ENCODE peak calls at places on chromosome 19, in four cellular contexts. L is CD8-positive, alpha-beta memory T cell; S is ascending aorta; C is mucosa of descending colon. P is an unnamed sample.
A peak's percentile ranks its signal among the peaks of the same experiment; 100 is the strongest.

GRCh38 chr19:6213696-6214585 is 65.8 kb downstream of the MLLT1 start:
- DNase-seq in L (no peak), S (no peak), C (no peak), P (no peak)

GRCh38 chr19:5282926-5283325 is 57.7 kb downstream of the PTPRS start:
- DNase-seq in L (no peak), S (no peak), C (peak; percentile 7), P (no peak)

GRCh38 chr19:13095934-13096890 is 6.4 kb downstream of the LYL1 start:
- DNase-seq in L (no peak), S (no peak), C (no peak), P (peak; percentile 27)

GRCh38 chr19:3743486-3743885 is 18.0 kb downstream of the APBA3 start:
- DNase-seq in L (no peak), S (no peak), C (no peak), P (peak; percentile 22)

GRCh38 chr19:289651-290538 is 1.3 kb downstream of the PLPP2 start:
- DNase-seq in L (no peak), S (no peak), C (peak; percentile 76), P (no peak)

GRCh38 chr19:33868076-33868735 is 71.5 kb downstream of the KCTD15 start:
- DNase-seq in L (no peak), S (no peak), C (no peak), P (no peak)

GRCh38 chr19:43664008-43664407 is 6.0 kb downstream of the PLAUR start:
- DNase-seq in L (peak; percentile 53), S (no peak), C (peak; percentile 40), P (no peak)

GRCh38 chr19:37519890-37520289 is 13.2 kb downstream of the ZNF793 start:
- DNase-seq in L (no peak), S (no peak), C (no peak), P (no peak)

GRCh38 chr19:44617481-44617880 is 4.1 kb downstream of the IGSF23 start:
- DNase-seq in L (no peak), S (no peak), C (no peak), P (no peak)

GRCh38 chr19:18205180-18205915 is 1.5 kb upstream of the RAB3A start:
- DNase-seq in L (peak; percentile 39), S (peak; percentile 63), C (peak; percentile 85), P (peak; percentile 42)

GRCh38 chr19:58304255-58304654 is 922 bp upstream of the ERVK3-1 start:
- DNase-seq in L (no peak), S (no peak), C (no peak), P (no peak)
- H3K36me3 ChIP-seq in L (peaks cover 20% of the 10 kb centered on the region), S (peaks cover 8% of the 10 kb centered on the region), C (no peaks in the 10 kb centered on the region), P (peaks cover 32% of the 10 kb centered on the region)

GRCh38 chr19:14156971-14157717 is 20.8 kb upstream of the ASF1B start:
- DNase-seq in L (no peak), S (no peak), C (no peak), P (no peak)
- H3K36me3 ChIP-seq in L (no peaks in the 10 kb centered on the region), S (peaks cover 31% of the 10 kb centered on the region), C (no peaks in the 10 kb centered on the region), P (peaks cover 3% of the 10 kb centered on the region)

GRCh38 chr19:2192862-2193261 is 29.1 kb downstream of the DOT1L start:
- DNase-seq in L (no peak), S (no peak), C (no peak), P (no peak)

GRCh38 chr19:2188708-2189385 is 25.1 kb downstream of the DOT1L start:
- DNase-seq in L (no peak), S (no peak), C (no peak), P (no peak)

GRCh38 chr19:2191456-2191931 is 27.8 kb downstream of the DOT1L start:
- DNase-seq in L (no peak), S (no peak), C (peak; percentile 56), P (no peak)

GRCh38 chr19:2189880-2190279 is 26.1 kb downstream of the DOT1L start:
- DNase-seq in L (no peak), S (no peak), C (no peak), P (no peak)

GRCh38 chr19:2190848-2191455 is 27.2 kb downstream of the DOT1L start:
- DNase-seq in L (no peak), S (no peak), C (no peak), P (no peak)
- H3K36me3 ChIP-seq in L (peaks cover 12% of the 10 kb centered on the region), S (peaks cover 44% of the 10 kb centered on the region), C (no peaks in the 10 kb centered on the region), P (peaks cover 32% of the 10 kb centered on the region)

GRCh38 chr19:7552781-7553180 is 17.3 kb downstream of the PNPLA6 start:
- DNase-seq in L (no peak), S (no peak), C (no peak), P (no peak)

GRCh38 chr19:7547153-7547552 is 11.6 kb downstream of the PNPLA6 start:
- DNase-seq in L (no peak), S (no peak), C (no peak), P (no peak)

GRCh38 chr19:7550987-7551761 is 15.7 kb downstream of the PNPLA6 start:
- DNase-seq in L (peak; percentile 40), S (no peak), C (peak; percentile 81), P (peak; percentile 31)

GRCh38 chr19:7550169-7550770 is 14.8 kb downstream of the PNPLA6 start:
- DNase-seq in L (no peak), S (no peak), C (peak; percentile 30), P (no peak)

DNA sequence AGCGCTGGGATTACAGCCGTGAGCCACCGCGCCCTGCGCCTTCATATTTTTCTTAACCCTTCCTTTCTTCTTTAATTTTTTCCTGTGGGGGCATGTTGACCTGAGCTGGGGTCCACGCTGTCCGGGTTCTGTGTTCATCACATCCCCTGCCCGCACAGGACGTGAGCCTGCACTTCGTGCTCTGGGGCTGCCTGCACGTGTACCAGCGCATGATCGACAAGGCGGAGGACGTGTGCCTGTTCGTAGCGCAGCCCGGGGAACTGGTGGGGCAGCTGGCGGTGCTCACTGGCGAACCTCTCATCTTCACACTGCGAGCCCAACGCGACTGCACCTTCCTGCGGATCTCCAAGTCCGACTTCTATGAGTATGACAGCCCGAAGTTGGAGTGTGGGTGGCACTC is 14.2 kb downstream of the PNPLA6 start:
- DNase-seq in L (no peak), S (no peak), C (no peak), P (no peak)
- H3K36me3 ChIP-seq in L (no peaks in the 10 kb centered on the region), S (peaks cover 40% of the 10 kb centered on the region), C (no peaks in the 10 kb centered on the region), P (peaks cover 10% of the 10 kb centered on the region)

GRCh38 chr19:34976611-34977010 is 12.6 kb upstream of the ZNF792 start:
- DNase-seq in L (no peak), S (no peak), C (no peak), P (no peak)

GRCh38 chr19:34972163-34972705 is 8.2 kb upstream of the ZNF792 start:
- DNase-seq in L (no peak), S (no peak), C (peak; percentile 1), P (no peak)

GRCh38 chr19:34979819-34980640 is 16.0 kb upstream of the ZNF792 start:
- DNase-seq in L (no peak), S (no peak), C (no peak), P (no peak)

GRCh38 chr19:34974631-34975030 is 10.6 kb upstream of the ZNF792 start:
- DNase-seq in L (no peak), S (no peak), C (no peak), P (no peak)

DNA sequence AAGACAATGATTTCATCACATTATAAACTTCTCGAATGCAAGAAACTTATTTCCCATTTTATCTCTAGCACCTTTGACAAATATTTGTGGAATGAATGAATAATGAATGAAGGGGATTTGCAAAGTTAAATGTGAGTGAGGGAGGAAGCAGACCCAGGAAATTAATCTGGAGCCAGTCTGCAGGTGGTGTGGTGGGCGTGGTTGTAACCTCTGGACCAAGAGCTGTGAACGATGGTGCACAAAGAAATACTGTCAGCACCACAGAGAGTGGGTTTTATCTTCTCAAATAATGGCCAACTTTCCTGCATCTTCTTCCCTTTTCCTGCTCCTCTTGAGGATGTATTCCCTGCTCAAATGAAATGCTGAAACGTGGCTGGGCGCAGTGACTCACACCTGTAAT is 11.0 kb upstream of the ZNF792 start:
- DNase-seq in L (no peak), S (no peak), C (peak; percentile 71), P (no peak)
- H3K36me3 ChIP-seq in L (no peaks in the 10 kb centered on the region), S (no peaks in the 10 kb centered on the region), C (no peaks in the 10 kb centered on the region), P (no peaks in the 10 kb centered on the region)

GRCh38 chr19:11187409-11187808 is 9.9 kb downstream of the KANK2 start:
- DNase-seq in L (no peak), S (no peak), C (no peak), P (no peak)
- H3K36me3 ChIP-seq in L (no peaks in the 10 kb centered on the region), S (peaks cover 12% of the 10 kb centered on the region), C (no peaks in the 10 kb centered on the region), P (no peaks in the 10 kb centered on the region)

DNA sequence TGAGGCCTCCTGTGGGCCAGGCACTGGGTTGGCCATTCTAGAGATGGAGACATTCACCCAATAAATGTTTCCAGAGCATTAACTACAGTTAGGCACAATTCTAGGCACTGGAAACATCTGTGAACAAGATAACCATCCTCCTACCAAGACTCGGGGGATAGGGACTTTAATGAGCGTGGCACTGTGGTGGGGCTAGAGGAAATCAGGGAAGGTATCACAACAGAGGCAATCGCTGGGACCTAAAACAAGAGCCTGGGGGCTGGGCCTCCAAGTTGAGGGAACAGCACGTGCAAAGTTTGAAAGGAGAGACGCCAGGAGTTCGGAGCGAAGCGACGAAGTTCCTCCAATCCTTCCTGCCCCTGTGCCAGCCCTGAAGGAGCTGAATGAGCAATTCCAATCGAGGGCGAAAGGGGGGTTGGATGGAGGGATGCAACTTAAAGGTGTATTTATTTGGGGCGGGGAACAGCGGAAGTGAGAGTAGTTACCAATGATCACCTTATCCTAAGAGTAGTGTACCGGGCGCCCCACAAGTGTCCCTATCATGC is 768 bp upstream of the POLD1 start:
- DNase-seq in L (no peak), S (no peak), C (no peak), P (no peak)
- H3K36me3 ChIP-seq in L (peaks cover 23% of the 10 kb centered on the region), S (peaks cover 40% of the 10 kb centered on the region), C (peaks cover 9% of the 10 kb centered on the region), P (peaks cover 34% of the 10 kb centered on the region)

GRCh38 chr19:2115911-2116426 is 19.3 kb downstream of the IZUMO4 start:
- DNase-seq in L (no peak), S (no peak), C (no peak), P (no peak)

GRCh38 chr19:2114218-2114617 is 17.5 kb downstream of the IZUMO4 start:
- DNase-seq in L (no peak), S (no peak), C (no peak), P (no peak)

GRCh38 chr19:2115324-2115723 is 18.6 kb downstream of the IZUMO4 start:
- DNase-seq in L (no peak), S (no peak), C (no peak), P (no peak)

GRCh38 chr19:2113436-2114211 is 16.9 kb downstream of the IZUMO4 start:
- DNase-seq in L (no peak), S (no peak), C (no peak), P (no peak)

DNA sequence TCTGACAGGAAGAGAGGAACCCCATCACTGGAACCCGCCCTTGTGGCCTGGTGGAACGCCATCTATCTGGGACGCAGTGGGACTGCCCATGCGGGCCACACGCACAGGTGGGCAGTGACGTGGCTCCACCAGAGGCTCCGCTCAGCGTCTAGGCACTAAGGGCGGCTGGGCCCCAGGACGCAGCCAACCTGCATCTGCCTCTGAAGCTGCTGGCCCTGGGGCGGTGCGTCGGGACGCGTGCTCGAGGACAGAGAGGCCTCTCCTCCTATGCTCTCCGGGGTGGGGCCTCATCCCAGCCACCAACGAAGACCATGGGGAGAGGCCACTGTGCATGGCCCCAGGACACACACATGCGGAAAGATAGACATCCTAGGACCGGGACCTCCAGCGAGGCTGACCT is 18.1 kb downstream of the IZUMO4 start:
- DNase-seq in L (no peak), S (no peak), C (no peak), P (no peak)
- H3K36me3 ChIP-seq in L (peaks cover 44% of the 10 kb centered on the region), S (peaks cover 94% of the 10 kb centered on the region), C (peaks cover 67% of the 10 kb centered on the region), P (peaks cover 80% of the 10 kb centered on the region)

DNA sequence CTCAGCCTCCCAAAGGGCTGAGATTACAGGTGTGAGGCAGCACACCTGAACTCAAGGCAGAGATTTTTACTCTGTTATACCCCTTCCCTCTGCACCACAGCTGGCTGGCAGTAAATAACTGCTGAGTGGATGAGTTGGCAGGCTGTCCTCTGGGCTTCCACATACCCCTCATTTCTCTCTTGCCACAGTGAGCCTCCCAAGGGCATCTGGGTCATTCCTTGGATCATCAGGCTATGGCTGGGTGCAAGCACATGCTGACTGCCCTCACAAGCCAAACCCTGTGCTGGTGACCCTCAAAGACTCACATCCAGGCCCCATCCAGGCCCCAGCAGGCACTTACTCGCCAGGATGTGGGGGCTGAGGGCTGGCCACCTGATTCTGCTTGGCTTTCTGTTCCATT is 4.2 kb downstream of the SUGP1 start:
- DNase-seq in L (no peak), S (no peak), C (no peak), P (no peak)
- H3K36me3 ChIP-seq in L (peaks cover 19% of the 10 kb centered on the region), S (peaks cover 27% of the 10 kb centered on the region), C (no peaks in the 10 kb centered on the region), P (peaks cover 45% of the 10 kb centered on the region)

P was measured in CD4-positive, CD25-positive, alpha-beta regulatory T cell.